ENCODE peak calls at places on chromosomes 5 and 9, in eight cellular contexts. One of them, this sample, is unnamed.

GRCh38 chr9:131633491-131634031 is 88.2 kb downstream of the PRRT1B start:
- DNase-seq in psoas muscle: no peak
- DNase-seq in fibroblast of lung: no peak
- DNase-seq in MM.1S: no peak
- DNase-seq in spleen: no peak
- DNase-seq in mucosa of descending colon: no peak
- DNase-seq in esophagus squamous epithelium: no peak
- DNase-seq in IMR-90: no peak
- DNase-seq in this sample: peak

GRCh38 chr5:72477176-72477575 is 30.0 kb downstream of the ZNF366 start:
- DNase-seq in IMR-90: no peak
- DNase-seq in MM.1S: no peak
- DNase-seq in fibroblast of lung: no peak
- DNase-seq in psoas muscle: no peak
- DNase-seq in mucosa of descending colon: no peak
- DNase-seq in spleen: no peak
- DNase-seq in esophagus squamous epithelium: no peak
- DNase-seq in this sample: peak

GRCh38 chr5:159849437-159850191 is 66.7 kb upstream of the ADRA1B start:
- DNase-seq in spleen: no peak
- DNase-seq in MM.1S: no peak
- DNase-seq in IMR-90: peak
- DNase-seq in mucosa of descending colon: no peak
- DNase-seq in esophagus squamous epithelium: no peak
- DNase-seq in psoas muscle: no peak
- DNase-seq in fibroblast of lung: peak
- DNase-seq in this sample: peak

GRCh38 chr5:149747141-149747832 is 17.2 kb downstream of the PPARGC1B start:
- DNase-seq in psoas muscle: peak
- DNase-seq in fibroblast of lung: no peak
- DNase-seq in spleen: no peak
- DNase-seq in esophagus squamous epithelium: no peak
- DNase-seq in MM.1S: no peak
- DNase-seq in IMR-90: no peak
- DNase-seq in mucosa of descending colon: peak
- DNase-seq in this sample: no peak

GRCh38 chr5:127492854-127493738 is 24.3 kb upstream of the PRRC1 start:
- DNase-seq in MM.1S: peak
- DNase-seq in esophagus squamous epithelium: no peak
- DNase-seq in psoas muscle: no peak
- DNase-seq in fibroblast of lung: peak
- DNase-seq in IMR-90: peak
- DNase-seq in spleen: no peak
- DNase-seq in mucosa of descending colon: peak
- DNase-seq in this sample: peak

GRCh38 chr9:107260437-107261081 is 22.5 kb upstream of the RAD23B start:
- DNase-seq in spleen: no peak
- DNase-seq in psoas muscle: no peak
- DNase-seq in MM.1S: peak
- DNase-seq in fibroblast of lung: no peak
- DNase-seq in IMR-90: no peak
- DNase-seq in esophagus squamous epithelium: no peak
- DNase-seq in mucosa of descending colon: no peak
- DNase-seq in this sample: no peak

GRCh38 chr5:54234304-54234938 is 76.0 kb downstream of the ARL15 start:
- DNase-seq in spleen: no peak
- DNase-seq in fibroblast of lung: peak
- DNase-seq in esophagus squamous epithelium: no peak
- DNase-seq in psoas muscle: no peak
- DNase-seq in MM.1S: peak
- DNase-seq in IMR-90: peak
- DNase-seq in mucosa of descending colon: no peak
- DNase-seq in this sample: peak

GRCh38 chr5:24747327-24747726 is 102.5 kb upstream of the CDH10 start:
- DNase-seq in spleen: no peak
- DNase-seq in MM.1S: no peak
- DNase-seq in psoas muscle: no peak
- DNase-seq in esophagus squamous epithelium: no peak
- DNase-seq in IMR-90: no peak
- DNase-seq in mucosa of descending colon: no peak
- DNase-seq in fibroblast of lung: no peak
- DNase-seq in this sample: no peak

GRCh38 chr5:141615991-141616715 is 2.6 kb downstream of the DIAPH1 start:
- DNase-seq in esophagus squamous epithelium: no peak
- DNase-seq in psoas muscle: no peak
- DNase-seq in fibroblast of lung: no peak
- DNase-seq in spleen: no peak
- DNase-seq in MM.1S: no peak
- DNase-seq in mucosa of descending colon: no peak
- DNase-seq in IMR-90: no peak
- DNase-seq in this sample: no peak

GRCh38 chr9:136225366-136225747 is 20.3 kb downstream of the QSOX2 start:
- DNase-seq in psoas muscle: no peak
- DNase-seq in mucosa of descending colon: no peak
- DNase-seq in fibroblast of lung: no peak
- DNase-seq in spleen: peak
- DNase-seq in IMR-90: no peak
- DNase-seq in esophagus squamous epithelium: no peak
- DNase-seq in MM.1S: no peak
- DNase-seq in this sample: no peak

GRCh38 chr5:78979899-78980298 is 5.2 kb downstream of the ARSB start:
- DNase-seq in IMR-90: no peak
- DNase-seq in spleen: no peak
- DNase-seq in MM.1S: no peak
- DNase-seq in psoas muscle: no peak
- DNase-seq in fibroblast of lung: no peak
- DNase-seq in esophagus squamous epithelium: no peak
- DNase-seq in mucosa of descending colon: no peak
- DNase-seq in this sample: no peak

GRCh38 chr5:67363963-67364362 is 167.4 kb upstream of the CD180 start:
- DNase-seq in MM.1S: no peak
- DNase-seq in spleen: no peak
- DNase-seq in IMR-90: no peak
- DNase-seq in fibroblast of lung: no peak
- DNase-seq in esophagus squamous epithelium: no peak
- DNase-seq in psoas muscle: no peak
- DNase-seq in mucosa of descending colon: no peak
- DNase-seq in this sample: no peak

GRCh38 chr5:152688561-152689274 is 283.6 kb upstream of the NMUR2 start:
- DNase-seq in MM.1S: no peak
- DNase-seq in psoas muscle: peak
- DNase-seq in IMR-90: peak
- DNase-seq in spleen: no peak
- DNase-seq in fibroblast of lung: peak
- DNase-seq in mucosa of descending colon: no peak
- DNase-seq in esophagus squamous epithelium: no peak
- DNase-seq in this sample: peak

GRCh38 chr5:166370928-166371690 is 1920.3 kb upstream of the WWC1 start:
- DNase-seq in MM.1S: peak
- DNase-seq in IMR-90: no peak
- DNase-seq in spleen: no peak
- DNase-seq in psoas muscle: no peak
- DNase-seq in esophagus squamous epithelium: no peak
- DNase-seq in mucosa of descending colon: no peak
- DNase-seq in fibroblast of lung: peak
- DNase-seq in this sample: peak

GRCh38 chr5:135156337-135156714 is 122.3 kb upstream of the PITX1 start:
- DNase-seq in spleen: no peak
- DNase-seq in fibroblast of lung: no peak
- DNase-seq in IMR-90: no peak
- DNase-seq in esophagus squamous epithelium: no peak
- DNase-seq in MM.1S: no peak
- DNase-seq in psoas muscle: no peak
- DNase-seq in mucosa of descending colon: no peak
- DNase-seq in this sample: no peak

GRCh38 chr5:85646641-85647040 is 971.1 kb upstream of the COX7C start:
- DNase-seq in esophagus squamous epithelium: no peak
- DNase-seq in mucosa of descending colon: no peak
- DNase-seq in fibroblast of lung: no peak
- DNase-seq in psoas muscle: no peak
- DNase-seq in spleen: no peak
- DNase-seq in MM.1S: no peak
- DNase-seq in IMR-90: no peak
- DNase-seq in this sample: no peak

GRCh38 chr9:123373941-123374340 is 17.9 kb downstream of the CRB2 start:
- DNase-seq in fibroblast of lung: no peak
- DNase-seq in IMR-90: no peak
- DNase-seq in mucosa of descending colon: no peak
- DNase-seq in MM.1S: no peak
- DNase-seq in spleen: no peak
- DNase-seq in psoas muscle: no peak
- DNase-seq in esophagus squamous epithelium: no peak
- DNase-seq in this sample: no peak

GRCh38 chr9:13628526-13628925 is 349.0 kb upstream of the MPDZ start:
- DNase-seq in esophagus squamous epithelium: no peak
- DNase-seq in IMR-90: peak
- DNase-seq in MM.1S: no peak
- DNase-seq in psoas muscle: no peak
- DNase-seq in spleen: no peak
- DNase-seq in mucosa of descending colon: no peak
- DNase-seq in fibroblast of lung: peak
- DNase-seq in this sample: no peak

GRCh38 chr5:3195991-3196390 is 399.6 kb upstream of the IRX1 start:
- DNase-seq in fibroblast of lung: no peak
- DNase-seq in spleen: no peak
- DNase-seq in IMR-90: no peak
- DNase-seq in psoas muscle: no peak
- DNase-seq in esophagus squamous epithelium: no peak
- DNase-seq in mucosa of descending colon: no peak
- DNase-seq in MM.1S: no peak
- DNase-seq in this sample: no peak
- TF ChIP-seq CTCF in fibroblast of lung: no peak
- TF ChIP-seq CTCF in spleen: no peak
- TF ChIP-seq CTCF in IMR-90: no peak
- TF ChIP-seq CTCF in psoas muscle: no peak
- TF ChIP-seq CTCF in esophagus squamous epithelium: no peak
- TF ChIP-seq CTCF in mucosa of descending colon: no peak
- TF ChIP-seq CTCF in MM.1S: no peak
- TF ChIP-seq CTCF in this sample: no peak

GRCh38 chr5:177454397-177455035 is 7.9 kb downstream of the PRR7 start:
- DNase-seq in fibroblast of lung: peak
- DNase-seq in psoas muscle: peak
- DNase-seq in IMR-90: peak
- DNase-seq in esophagus squamous epithelium: peak
- DNase-seq in spleen: peak
- DNase-seq in mucosa of descending colon: peak
- DNase-seq in MM.1S: peak
- DNase-seq in this sample: peak

GRCh38 chr5:177455661-177456590 is 9.3 kb downstream of the PRR7 start:
- DNase-seq in esophagus squamous epithelium: peak
- DNase-seq in MM.1S: peak
- DNase-seq in IMR-90: peak
- DNase-seq in spleen: peak
- DNase-seq in psoas muscle: peak
- DNase-seq in fibroblast of lung: peak
- DNase-seq in mucosa of descending colon: peak
- DNase-seq in this sample: peak

GRCh38 chr5:177455036-177455660 is 8.5 kb downstream of the PRR7 start:
- DNase-seq in psoas muscle: peak
- DNase-seq in fibroblast of lung: peak
- DNase-seq in spleen: peak
- DNase-seq in esophagus squamous epithelium: no peak
- DNase-seq in IMR-90: peak
- DNase-seq in mucosa of descending colon: peak
- DNase-seq in MM.1S: peak
- DNase-seq in this sample: peak

GRCh38 chr5:177452688-177453638 is 6.3 kb downstream of the PRR7 start:
- DNase-seq in spleen: peak
- DNase-seq in IMR-90: no peak
- DNase-seq in mucosa of descending colon: no peak
- DNase-seq in MM.1S: no peak
- DNase-seq in fibroblast of lung: no peak
- DNase-seq in esophagus squamous epithelium: no peak
- DNase-seq in psoas muscle: no peak
- DNase-seq in this sample: no peak

DNA sequence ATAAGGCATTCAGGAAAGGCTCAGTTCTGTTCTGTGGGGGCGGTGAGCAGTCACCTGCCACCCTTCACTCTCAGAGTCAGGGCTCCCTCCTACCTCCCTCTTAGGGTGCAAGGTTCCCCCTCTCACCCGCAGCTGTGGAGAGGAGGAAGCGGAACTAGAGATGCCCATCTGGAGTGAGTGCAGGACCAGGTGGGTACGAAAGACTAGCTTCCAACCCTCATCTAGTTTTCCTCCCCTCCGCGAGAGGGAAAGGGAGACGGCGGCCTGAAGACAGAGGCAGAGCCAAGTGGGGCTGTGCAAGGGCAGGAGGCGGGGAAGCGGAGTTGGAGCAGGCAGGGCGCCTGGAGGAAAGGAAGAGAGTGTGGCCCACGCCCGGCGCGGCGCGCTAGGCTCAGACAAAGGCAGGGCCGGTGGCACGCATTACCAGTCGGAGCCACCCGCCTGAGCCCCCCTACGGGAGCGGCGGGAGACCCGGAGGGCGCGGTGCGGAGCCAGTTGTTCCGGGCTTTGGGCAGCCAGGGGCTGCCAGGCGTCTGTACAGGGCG is 7.3 kb downstream of the PRR7 start:
- DNase-seq in mucosa of descending colon: no peak
- DNase-seq in psoas muscle: no peak
- DNase-seq in fibroblast of lung: no peak
- DNase-seq in MM.1S: no peak
- DNase-seq in spleen: no peak
- DNase-seq in esophagus squamous epithelium: no peak
- DNase-seq in IMR-90: no peak
- DNase-seq in this sample: no peak
- H3K4me3 ChIP-seq in mucosa of descending colon: no peak
- H3K4me3 ChIP-seq in psoas muscle: peak
- H3K4me3 ChIP-seq in fibroblast of lung: peak
- H3K4me3 ChIP-seq in MM.1S: peak
- H3K4me3 ChIP-seq in spleen: peak
- H3K4me3 ChIP-seq in esophagus squamous epithelium: peak
- H3K4me3 ChIP-seq in IMR-90: no peak
- H3K4me3 ChIP-seq in this sample: peak

GRCh38 chr5:39201160-39201794 is 18.1 kb downstream of the FYB1 start:
- DNase-seq in fibroblast of lung: no peak
- DNase-seq in esophagus squamous epithelium: no peak
- DNase-seq in mucosa of descending colon: no peak
- DNase-seq in MM.1S: no peak
- DNase-seq in psoas muscle: no peak
- DNase-seq in spleen: no peak
- DNase-seq in IMR-90: no peak
- DNase-seq in this sample: no peak
- TF ChIP-seq CTCF in fibroblast of lung: no peak
- TF ChIP-seq CTCF in esophagus squamous epithelium: no peak
- TF ChIP-seq CTCF in mucosa of descending colon: no peak
- TF ChIP-seq CTCF in MM.1S: no peak
- TF ChIP-seq CTCF in psoas muscle: no peak
- TF ChIP-seq CTCF in spleen: no peak
- TF ChIP-seq CTCF in IMR-90: no peak
- TF ChIP-seq CTCF in this sample: no peak

GRCh38 chr9:32554107-32554506 is 1.7 kb upstream of the TOPORS start:
- DNase-seq in fibroblast of lung: peak
- DNase-seq in MM.1S: no peak
- DNase-seq in esophagus squamous epithelium: no peak
- DNase-seq in mucosa of descending colon: no peak
- DNase-seq in psoas muscle: no peak
- DNase-seq in spleen: no peak
- DNase-seq in IMR-90: peak
- DNase-seq in this sample: peak
- H3K4me3 ChIP-seq in fibroblast of lung: no peak
- H3K4me3 ChIP-seq in MM.1S: no peak
- H3K4me3 ChIP-seq in esophagus squamous epithelium: no peak
- H3K4me3 ChIP-seq in mucosa of descending colon: no peak
- H3K4me3 ChIP-seq in psoas muscle: no peak
- H3K4me3 ChIP-seq in spleen: no peak
- H3K4me3 ChIP-seq in IMR-90: no peak
- H3K4me3 ChIP-seq in this sample: no peak